ENCODE peak calls at places on chromosomes 1 and 21, in seven cellular contexts. P is non-pigmented ciliary epithelial cell, N is left colon, O is IMR-90, T is GDM1, J is glomerular endothelial cell, A is NCI-H1105 treated with DMSO at 0.1 percent for 48 hours. C is an unnamed sample.

GRCh38 chr1:39776400-39776713 is 5.2 kb upstream of the OXCT2 start:
- DNase-seq in N (peak), J (no peak), A (no peak), P (no peak), T (no peak), O (no peak), C (no peak)

GRCh38 chr1:204345941-204346678 is 13.6 kb downstream of the PLEKHA6 start:
- DNase-seq in P (no peak), A (no peak), T (no peak), O (no peak), N (no peak), J (no peak), C (no peak)

GRCh38 chr21:34977333-34977732 is 71.8 kb downstream of the RUNX1 start:
- DNase-seq in O (no peak), J (no peak), T (no peak), A (no peak), P (no peak), N (no peak), C (no peak)

GRCh38 chr1:201280884-201281283 is 2.4 kb upstream of the PKP1 start:
- DNase-seq in N (no peak), A (no peak), P (no peak), J (no peak), T (no peak), O (no peak), C (no peak)

GRCh38 chr1:204041803-204042505 is 31.0 kb upstream of the SOX13 start:
- DNase-seq in J (no peak), P (no peak), O (peak), T (no peak), A (no peak), N (no peak), C (no peak)

GRCh38 chr21:16022121-16022520 is 292.3 kb downstream of the USP25 start:
- DNase-seq in P (no peak), J (no peak), A (no peak), T (no peak), O (no peak), N (no peak), C (no peak)

GRCh38 chr1:117828206-117828605 is 101.2 kb downstream of the GDAP2 start:
- DNase-seq in N (peak), T (no peak), A (no peak), P (no peak), J (no peak), O (peak), C (peak)

GRCh38 chr1:225651872-225652725 is 824 bp downstream of the ENAH start:
- DNase-seq in A (peak), T (no peak), O (no peak), N (peak), P (no peak), J (no peak), C (no peak)

GRCh38 chr1:241747992-241748391 is 95.9 kb downstream of the WDR64 start:
- DNase-seq in A (no peak), P (no peak), N (no peak), J (no peak), O (no peak), T (no peak), C (no peak)

GRCh38 chr1:205069371-205070125 is 14.7 kb downstream of the TMEM81 start:
- DNase-seq in N (no peak), P (no peak), O (no peak), T (no peak), J (no peak), A (no peak), C (no peak)

GRCh38 chr1:229209386-229209785 is 61.5 kb upstream of the RAB4A start:
- DNase-seq in N (no peak), J (no peak), A (no peak), P (no peak), T (no peak), O (peak), C (no peak)

GRCh38 chr1:202029171-202029665 is 18.8 kb downstream of the ELF3 start:
- DNase-seq in T (no peak), A (peak), P (peak), N (no peak), J (peak), O (peak), C (no peak)

GRCh38 chr1:14894811-14895524 is 258.6 kb upstream of the TMEM51 start:
- DNase-seq in P (no peak), T (no peak), J (no peak), N (no peak), O (no peak), A (peak), C (no peak)

GRCh38 chr1:16122361-16122881 is 33.4 kb downstream of the EPHA2 start:
- DNase-seq in T (no peak), A (no peak), O (peak), N (no peak), P (no peak), J (no peak), C (no peak)

GRCh38 chr1:232533328-232533727 is 96.6 kb downstream of the SIPA1L2 start:
- DNase-seq in J (no peak), N (no peak), A (no peak), P (no peak), T (no peak), O (no peak), C (no peak)

C was measured in ascending aorta.